ENCODE peak calls at places on chromosomes 5 and 9, in six cellular contexts. C, I, B, X, D and E are unnamed samples.
A peak's percentile ranks its signal among the peaks of the same experiment; 100 is the strongest.

GRCh38 chr5:147303251-147303650 is 68.4 kb downstream of the STK32A start:
- DNase-seq in I (no peak), D (peak; percentile 17), B (no peak), C (no peak), X (peak; percentile 4), E (no peak)

GRCh38 chr9:137390553-137391410 is 32.2 kb downstream of the EXD3 start:
- DNase-seq in I (no peak), B (no peak), X (no peak), C (no peak), D (no peak), E (no peak)

GRCh38 chr5:112551437-112552018 is 132.5 kb upstream of the EPB41L4A start:
- DNase-seq in C (no peak), X (no peak), D (peak; percentile 67), I (peak; percentile 68), B (no peak), E (peak; percentile 10)

GRCh38 chr5:39794511-39794910 is 369.7 kb upstream of the DAB2 start:
- DNase-seq in B (no peak), I (peak; percentile 49), C (no peak), X (peak; percentile 8), D (peak; percentile 52), E (no peak)

GRCh38 chr5:78482948-78483347 is 122.5 kb downstream of the SCAMP1 start:
- DNase-seq in I (no peak), X (no peak), B (no peak), C (no peak), D (no peak), E (no peak)

GRCh38 chr9:90702431-90702830 is 59.8 kb upstream of the DIRAS2 start:
- DNase-seq in C (no peak), B (no peak), X (no peak), I (no peak), D (no peak), E (no peak)

GRCh38 chr5:75668988-75669760 is 48.1 kb downstream of the POC5 start:
- DNase-seq in X (no peak), C (no peak), I (no peak), B (no peak), D (peak; percentile 63), E (no peak)

GRCh38 chr5:133512896-133513295 is 99.4 kb downstream of the FSTL4 start:
- DNase-seq in X (no peak), B (no peak), D (no peak), I (no peak), C (no peak), E (no peak)

GRCh38 chr5:150113047-150113744 is 26.8 kb upstream of the CSF1R start:
- DNase-seq in B (peak; percentile 6), C (no peak), X (no peak), D (peak; percentile 32), I (no peak), E (no peak)

GRCh38 chr5:143440448-143441102 is 37.1 kb upstream of the NR3C1 start:
- DNase-seq in X (no peak), B (no peak), I (peak; percentile 86), D (no peak), C (no peak), E (no peak)

GRCh38 chr9:73441890-73442818 is 290.5 kb downstream of the ANXA1 start:
- DNase-seq in X (no peak), I (peak; percentile 5), C (no peak), D (peak; percentile 69), B (no peak), E (no peak)

GRCh38 chr9:99828417-99829176 is 6.9 kb downstream of the NR4A3 start:
- DNase-seq in I (no peak), D (no peak), B (no peak), C (no peak), X (no peak), E (no peak)

GRCh38 chr9:89234636-89235035 is 56.0 kb upstream of the SHC3 start:
- DNase-seq in B (no peak), I (peak; percentile 51), C (no peak), X (no peak), D (peak; percentile 32), E (no peak)

GRCh38 chr5:111999286-111999685 is 242.3 kb upstream of the NREP start:
- DNase-seq in C (no peak), B (no peak), X (peak; percentile 62), D (peak; percentile 93), I (no peak), E (peak; percentile 88)

GRCh38 chr5:137016783-137017324 is 482.3 kb downstream of the SPOCK1 start:
- DNase-seq in X (no peak), I (no peak), D (no peak), B (no peak), C (no peak), E (no peak)

GRCh38 chr5:135834639-135835529 is at the start of gene SLC25A48:
- DNase-seq in B (no peak), D (peak; percentile 5), C (no peak), I (peak; percentile 64), X (no peak), E (no peak)

GRCh38 chr9:96674914-96675538 is 19.9 kb upstream of the PRXL2C start:
- DNase-seq in C (no peak), I (no peak), D (peak; percentile 77), B (no peak), X (no peak), E (no peak)

GRCh38 chr9:19431361-19432171 is 22.8 kb downstream of the ACER2 start:
- DNase-seq in C (no peak), X (no peak), I (no peak), B (no peak), D (no peak), E (no peak)

GRCh38 chr5:59760798-59761348 is 132.7 kb downstream of the PDE4D start:
- DNase-seq in I (peak; percentile 54), X (no peak), B (no peak), C (no peak), D (peak; percentile 94), E (no peak)

GRCh38 chr9:120539951-120540350 is 40.0 kb downstream of the CDK5RAP2 start:
- DNase-seq in X (no peak), I (no peak), C (no peak), B (no peak), D (no peak), E (no peak)

GRCh38 chr5:146891511-146891910 is 13.0 kb upstream of the PPP2R2B start:
- DNase-seq in I (no peak), B (no peak), C (no peak), X (no peak), D (no peak), E (no peak)

GRCh38 chr5:138844812-138845513 is 30.2 kb downstream of the LRRTM2 start:
- DNase-seq in C (no peak), X (peak; percentile 71), D (peak; percentile 87), I (peak; percentile 43), B (no peak), E (peak; percentile 55)

GRCh38 chr5:74257645-74258328 is 382.7 kb downstream of the ENC1 start:
- DNase-seq in I (no peak), X (no peak), D (peak; percentile 70), C (no peak), B (no peak), E (no peak)

GRCh38 chr5:169960659-169961058 is 19.6 kb downstream of the INSYN2B start:
- DNase-seq in B (no peak), X (no peak), I (no peak), C (no peak), D (no peak), E (no peak)

GRCh38 chr9:134215709-134216448 is 51.5 kb upstream of the RNU6ATAC start:
- DNase-seq in C (no peak), I (no peak), X (no peak), D (peak; percentile 15), B (no peak), E (peak; percentile 71)

GRCh38 chr9:25891534-25891933 is 213.3 kb upstream of the TUSC1 start:
- DNase-seq in C (no peak), I (no peak), X (no peak), D (no peak), B (no peak), E (no peak)

GRCh38 chr9:23822331-23823169 is 3.5 kb downstream of the ELAVL2 start:
- DNase-seq in C (no peak), X (no peak), B (no peak), D (no peak), I (no peak), E (no peak)

GRCh38 chr9:100739666-100740065 is 161.8 kb downstream of the CAVIN4 start:
- DNase-seq in D (no peak), X (no peak), I (no peak), C (no peak), B (no peak), E (no peak)

GRCh38 chr5:170164087-170164486 is 58.4 kb downstream of the FOXI1 start:
- DNase-seq in B (no peak), I (no peak), X (no peak), C (no peak), D (no peak), E (no peak)

GRCh38 chr5:37662789-37663475 is 176.9 kb downstream of the GDNF start:
- DNase-seq in B (no peak), I (peak; percentile 44), C (no peak), X (no peak), D (no peak), E (no peak)

GRCh38 chr5:174589599-174589998 is 134.8 kb upstream of the MSX2 start:
- DNase-seq in I (no peak), C (no peak), B (no peak), D (no peak), X (no peak), E (no peak)

GRCh38 chr9:116546711-116547581 is 140.2 kb upstream of the TRIM32 start:
- DNase-seq in I (no peak), X (no peak), B (no peak), C (no peak), D (peak; percentile 66), E (no peak)

GRCh38 chr5:179288101-179288808 is 57.0 kb downstream of the ADAMTS2 start:
- DNase-seq in X (no peak), D (no peak), I (no peak), C (no peak), B (no peak), E (no peak)

GRCh38 chr5:80960531-80961375 is 590 bp downstream of the RASGRF2 start:
- DNase-seq in I (peak; percentile 56), X (no peak), D (peak; percentile 51), B (no peak), C (no peak), E (no peak)

GRCh38 chr5:136195971-136196577 is 3.1 kb upstream of the SMIM32 start:
- DNase-seq in I (no peak), C (no peak), D (no peak), B (no peak), X (no peak), E (no peak)

GRCh38 chr5:172172912-172173591 is 15.0 kb downstream of the STK10 start:
- DNase-seq in I (no peak), X (no peak), D (no peak), B (no peak), C (no peak), E (no peak)